ENCODE peak calls at places on chromosomes 16 and 17, in seven cellular contexts. I is GM10248, Y is retinal pigment epithelial cell, R is cardiac muscle cell, J is fibroblast of pulmonary artery, S is fibroblast of mammary gland, O is HCT116. M is an unnamed sample.

GRCh38 chr16:14300631-14301149 is 229.6 kb downstream of the MRTFB start:
- DNase-seq in S (peak), J (peak), O (peak), R (peak), I (peak), Y (peak), M (peak)

GRCh38 chr17:6067060-6067459 is 3.1 kb upstream of the WSCD1 start:
- DNase-seq in I (no peak), O (no peak), J (no peak), S (no peak), R (no peak), Y (no peak), M (no peak)

GRCh38 chr16:57775661-57776469 is 26.4 kb downstream of the KIFC3 start:
- DNase-seq in O (no peak), J (no peak), S (no peak), I (no peak), Y (no peak), R (peak), M (peak)

GRCh38 chr16:68229431-68230175 is 6.3 kb downstream of the ESRP2 start:
- DNase-seq in S (peak), O (no peak), R (peak), Y (no peak), J (peak), I (peak), M (peak)

GRCh38 chr16:51151951-51152663 is 1.0 kb upstream of the SALL1 start:
- DNase-seq in S (peak), R (peak), I (no peak), O (no peak), J (peak), Y (no peak), M (peak)

GRCh38 chr17:68295086-68295485 is 3.8 kb downstream of the ARSG start:
- DNase-seq in O (no peak), Y (no peak), I (no peak), S (no peak), J (no peak), R (no peak), M (no peak)

GRCh38 chr16:984736-985135 is 3.2 kb downstream of the SOX8 start:
- DNase-seq in R (no peak), O (no peak), J (no peak), I (no peak), Y (no peak), S (no peak), M (no peak)

GRCh38 chr17:565506-565905 is 149.1 kb downstream of the VPS53 start:
- DNase-seq in R (no peak), S (no peak), O (no peak), J (no peak), Y (no peak), I (no peak), M (no peak)

GRCh38 chr17:4593021-4593797 is 8.9 kb downstream of the SMTNL2 start:
- DNase-seq in J (no peak), O (no peak), S (no peak), Y (no peak), I (no peak), R (no peak), M (no peak)

GRCh38 chr17:4596636-4597380 is 12.5 kb downstream of the SMTNL2 start:
- DNase-seq in I (no peak), Y (no peak), S (no peak), O (no peak), R (no peak), J (no peak), M (no peak)

GRCh38 chr17:4592240-4593005 is 8.1 kb downstream of the SMTNL2 start:
- DNase-seq in I (no peak), S (no peak), Y (no peak), R (no peak), O (no peak), J (no peak), M (no peak)

GRCh38 chr17:4591529-4591928 is 7.2 kb downstream of the SMTNL2 start:
- DNase-seq in O (no peak), S (peak), J (peak), I (no peak), R (no peak), Y (no peak), M (no peak)

GRCh38 chr17:4594406-4595349 is 10.3 kb downstream of the SMTNL2 start:
- DNase-seq in O (no peak), S (no peak), Y (no peak), R (peak), I (peak), J (no peak), M (no peak)
- TF ChIP-seq CTCF in O (no peak), S (no peak), Y (peak), R (no peak), I (peak), J (no peak), M (peak)

GRCh38 chr17:69609495-69610315 is 195.2 kb downstream of the MAP2K6 start:
- DNase-seq in S (peak), R (peak), J (peak), I (no peak), O (peak), Y (no peak), M (peak)
- TF ChIP-seq CTCF in S (peak), R (peak), J (peak), I (peak), O (peak), Y (peak), M (peak)

DNA sequence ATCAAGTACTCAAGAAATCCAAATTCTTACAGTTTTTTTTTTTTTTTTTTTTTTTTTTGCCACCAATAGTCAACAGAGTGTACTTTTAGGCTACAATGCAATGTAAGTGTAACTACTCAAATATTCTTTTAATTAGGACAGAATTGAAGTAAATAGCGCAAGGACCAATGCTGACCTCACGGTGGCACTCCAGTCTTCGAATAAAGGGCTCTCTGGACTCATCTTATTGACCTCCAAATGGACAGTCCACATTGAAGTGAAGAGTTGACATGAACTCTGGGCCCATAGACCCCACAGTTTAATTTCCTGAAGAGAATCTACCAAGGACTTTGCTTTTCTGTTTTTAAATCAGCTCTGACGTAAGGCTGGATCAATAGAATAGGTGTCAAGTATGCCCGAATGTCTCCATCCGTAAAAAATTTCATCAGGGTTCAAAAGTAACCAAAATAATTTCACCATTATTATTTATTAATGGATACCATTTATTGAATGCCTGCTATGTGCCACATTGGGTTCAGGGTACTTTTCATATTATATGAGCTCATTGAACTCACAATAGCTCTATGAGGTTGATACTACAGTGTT is 7.3 kb upstream of the DDX52 start:
- DNase-seq in R (peak), O (peak), Y (no peak), J (peak), S (peak), I (peak), M (peak)
- TF ChIP-seq CTCF in R (peak), O (peak), Y (peak), J (peak), S (peak), I (peak), M (peak)

GRCh38 chr16:24908716-24909115 is 63.0 kb downstream of the SLC5A11 start:
- DNase-seq in O (no peak), I (no peak), Y (no peak), R (no peak), J (no peak), S (no peak), M (no peak)

GRCh38 chr16:24909856-24910255 is 64.1 kb downstream of the SLC5A11 start:
- DNase-seq in S (no peak), J (no peak), Y (no peak), O (no peak), R (no peak), I (no peak), M (no peak)

GRCh38 chr16:24906901-24907300 is 61.1 kb downstream of the SLC5A11 start:
- DNase-seq in S (no peak), O (no peak), R (no peak), I (no peak), Y (no peak), J (no peak), M (no peak)

DNA sequence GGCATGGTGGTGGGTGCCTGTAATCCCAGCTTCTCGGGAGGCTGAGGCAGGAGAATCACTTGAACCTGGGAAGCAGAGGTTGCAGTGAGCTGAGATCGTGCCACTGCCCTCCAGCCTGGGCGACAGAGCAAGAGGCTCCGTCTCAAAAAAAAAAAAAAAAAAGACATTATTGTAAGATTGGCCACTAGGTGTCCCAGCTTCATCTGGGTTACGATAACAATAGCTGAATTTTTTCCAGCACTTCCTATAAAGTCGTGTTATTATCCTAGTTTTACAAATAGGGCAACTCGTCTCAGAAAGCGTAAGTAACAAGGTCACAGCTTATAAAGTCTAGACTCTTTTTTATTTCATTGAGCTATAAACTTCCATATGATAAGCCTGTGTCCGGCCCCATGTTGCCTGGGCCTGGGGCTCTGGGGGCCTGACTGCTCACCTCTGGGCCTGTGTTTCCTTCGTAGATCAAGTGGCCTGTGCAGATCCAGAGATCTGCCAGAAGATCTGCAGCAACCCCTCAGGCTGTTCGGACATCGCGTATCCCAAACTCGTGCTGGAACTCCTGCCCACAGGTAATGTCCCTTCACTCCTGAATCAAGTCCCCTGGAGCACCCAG is 60.5 kb downstream of the SLC5A11 start:
- DNase-seq in O (peak), I (no peak), J (peak), S (peak), Y (peak), R (no peak), M (peak)
- TF ChIP-seq CTCF in O (peak), I (peak), J (peak), S (peak), Y (peak), R (peak), M (peak)

GRCh38 chr17:1645207-1646171 is at the start of gene SCARF1:
- DNase-seq in O (no peak), R (no peak), S (no peak), Y (no peak), I (peak), J (no peak), M (no peak)

GRCh38 chr17:1644493-1645206 is 882 bp downstream of the SCARF1 start:
- DNase-seq in S (peak), J (peak), I (peak), Y (no peak), O (no peak), R (no peak), M (peak)

GRCh38 chr17:1641065-1641403 is 4.5 kb downstream of the SCARF1 start:
- DNase-seq in I (no peak), O (no peak), J (no peak), Y (no peak), R (no peak), S (no peak), M (no peak)

GRCh38 chr17:1643999-1644492 is 1.5 kb downstream of the SCARF1 start:
- DNase-seq in Y (no peak), O (no peak), J (no peak), R (no peak), S (no peak), I (peak), M (no peak)

DNA sequence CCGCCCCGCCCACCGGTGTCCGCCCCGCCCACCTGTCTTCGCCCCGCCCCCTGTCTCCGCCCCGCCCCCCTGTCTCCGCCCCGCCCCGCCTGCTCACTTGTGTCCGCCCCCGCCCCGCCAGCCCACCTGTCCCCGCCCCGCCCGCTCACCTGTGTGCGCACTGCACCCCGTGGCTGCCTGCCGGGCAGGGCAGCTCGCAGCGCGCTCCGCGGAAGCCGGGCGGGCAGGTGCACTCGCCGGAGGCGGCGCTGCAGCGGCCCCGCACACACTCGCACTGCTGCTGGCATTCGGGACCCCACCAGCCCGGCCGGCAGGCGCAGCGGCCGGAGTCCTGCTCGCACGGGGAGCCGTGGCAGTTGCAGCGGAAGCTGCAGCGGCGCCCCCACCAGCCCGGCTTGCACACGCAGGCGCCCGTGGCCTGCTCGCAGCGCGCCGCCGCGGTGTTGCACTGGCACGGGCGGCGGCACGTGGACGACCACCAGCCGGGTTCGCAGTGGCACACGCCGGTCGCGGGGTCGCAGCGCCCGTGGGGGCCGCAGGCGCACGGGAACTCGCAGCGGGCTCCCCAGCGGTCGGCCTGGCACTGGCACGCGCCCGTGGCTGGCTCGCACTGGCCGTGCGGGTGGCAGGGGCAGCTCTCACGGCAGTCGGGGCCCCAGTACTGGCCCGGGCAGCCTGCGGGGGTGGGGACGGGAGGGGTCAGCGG is 2.1 kb downstream of the SCARF1 start:
- DNase-seq in S (no peak), Y (no peak), J (no peak), R (peak), I (peak), O (peak), M (no peak)
- TF ChIP-seq CTCF in S (no peak), Y (peak), J (no peak), R (peak), I (no peak), O (peak), M (peak)

M was measured in astrocyte of the spinal cord.